ENCODE peak calls at places on chromosomes 5 and 9, in nine cellular contexts. One of them, this sample, is unnamed.

GRCh38 chr5:56490971-56491468 is 257.9 kb upstream of the ANKRD55 start:
- DNase-seq in right atrium auricular region: no peak
- DNase-seq in A549: no peak
- DNase-seq in heart right ventricle: no peak
- DNase-seq in H7: no peak
- DNase-seq in brain microvascular endothelial cell: no peak
- DNase-seq in upper lobe of left lung: no peak
- DNase-seq in GM06990: no peak
- DNase-seq in IMR-90: no peak
- DNase-seq in this sample: no peak

GRCh38 chr5:103669615-103670014 is 107.0 kb upstream of the NUDT12 start:
- DNase-seq in IMR-90: no peak
- DNase-seq in upper lobe of left lung: no peak
- DNase-seq in H7: no peak
- DNase-seq in brain microvascular endothelial cell: no peak
- DNase-seq in heart right ventricle: no peak
- DNase-seq in A549: no peak
- DNase-seq in GM06990: no peak
- DNase-seq in right atrium auricular region: no peak
- DNase-seq in this sample: no peak

GRCh38 chr5:167709625-167710024 is 581.8 kb upstream of the WWC1 start:
- DNase-seq in A549: no peak
- DNase-seq in H7: no peak
- DNase-seq in IMR-90: no peak
- DNase-seq in right atrium auricular region: no peak
- DNase-seq in heart right ventricle: no peak
- DNase-seq in GM06990: no peak
- DNase-seq in brain microvascular endothelial cell: no peak
- DNase-seq in upper lobe of left lung: no peak
- DNase-seq in this sample: no peak

GRCh38 chr9:107397076-107398049 is 92.2 kb downstream of the KLF4 start:
- DNase-seq in right atrium auricular region: no peak
- DNase-seq in GM06990: no peak
- DNase-seq in heart right ventricle: no peak
- DNase-seq in upper lobe of left lung: no peak
- DNase-seq in brain microvascular endothelial cell: no peak
- DNase-seq in H7: no peak
- DNase-seq in A549: no peak
- DNase-seq in IMR-90: peak
- DNase-seq in this sample: no peak

GRCh38 chr9:113876806-113877236 is 712 bp downstream of the ZNF618 start:
- DNase-seq in IMR-90: peak
- DNase-seq in A549: no peak
- DNase-seq in GM06990: no peak
- DNase-seq in right atrium auricular region: no peak
- DNase-seq in upper lobe of left lung: no peak
- DNase-seq in H7: no peak
- DNase-seq in heart right ventricle: no peak
- DNase-seq in brain microvascular endothelial cell: no peak
- DNase-seq in this sample: no peak

GRCh38 chr5:158700997-158701391 is 398.7 kb downstream of the EBF1 start:
- DNase-seq in GM06990: no peak
- DNase-seq in right atrium auricular region: no peak
- DNase-seq in IMR-90: no peak
- DNase-seq in heart right ventricle: no peak
- DNase-seq in brain microvascular endothelial cell: no peak
- DNase-seq in A549: no peak
- DNase-seq in H7: peak
- DNase-seq in upper lobe of left lung: no peak
- DNase-seq in this sample: no peak

GRCh38 chr5:157541452-157542118 is 34.0 kb downstream of the ADAM19 start:
- DNase-seq in brain microvascular endothelial cell: no peak
- DNase-seq in heart right ventricle: no peak
- DNase-seq in GM06990: no peak
- DNase-seq in A549: no peak
- DNase-seq in right atrium auricular region: no peak
- DNase-seq in upper lobe of left lung: no peak
- DNase-seq in H7: no peak
- DNase-seq in IMR-90: no peak
- DNase-seq in this sample: no peak

GRCh38 chr9:121538221-121538620 is 38.6 kb upstream of the GGTA1 start:
- DNase-seq in H7: peak
- DNase-seq in brain microvascular endothelial cell: no peak
- DNase-seq in A549: peak
- DNase-seq in upper lobe of left lung: no peak
- DNase-seq in GM06990: no peak
- DNase-seq in heart right ventricle: no peak
- DNase-seq in IMR-90: no peak
- DNase-seq in right atrium auricular region: no peak
- DNase-seq in this sample: no peak

GRCh38 chr5:64144429-64145215 is 21.0 kb upstream of the RNF180 start:
- DNase-seq in GM06990: no peak
- DNase-seq in A549: no peak
- DNase-seq in H7: no peak
- DNase-seq in heart right ventricle: no peak
- DNase-seq in IMR-90: no peak
- DNase-seq in brain microvascular endothelial cell: peak
- DNase-seq in upper lobe of left lung: no peak
- DNase-seq in right atrium auricular region: no peak
- DNase-seq in this sample: no peak

GRCh38 chr5:135008981-135009735 is 24.9 kb downstream of the PITX1 start:
- DNase-seq in IMR-90: no peak
- DNase-seq in upper lobe of left lung: no peak
- DNase-seq in brain microvascular endothelial cell: no peak
- DNase-seq in GM06990: no peak
- DNase-seq in H7: peak
- DNase-seq in A549: no peak
- DNase-seq in heart right ventricle: no peak
- DNase-seq in right atrium auricular region: no peak
- DNase-seq in this sample: no peak

GRCh38 chr9:109453210-109453842 is 44.8 kb downstream of the PTPN3 start:
- DNase-seq in brain microvascular endothelial cell: peak
- DNase-seq in GM06990: no peak
- DNase-seq in A549: peak
- DNase-seq in heart right ventricle: no peak
- DNase-seq in IMR-90: peak
- DNase-seq in H7: no peak
- DNase-seq in upper lobe of left lung: no peak
- DNase-seq in right atrium auricular region: no peak
- DNase-seq in this sample: no peak

GRCh38 chr5:89095341-89095740 is 212.4 kb upstream of the MEF2C start:
- DNase-seq in upper lobe of left lung: no peak
- DNase-seq in IMR-90: no peak
- DNase-seq in A549: no peak
- DNase-seq in brain microvascular endothelial cell: no peak
- DNase-seq in right atrium auricular region: no peak
- DNase-seq in heart right ventricle: no peak
- DNase-seq in H7: no peak
- DNase-seq in GM06990: no peak
- DNase-seq in this sample: no peak

GRCh38 chr5:19314840-19315239 is 673.2 kb downstream of the CDH18 start:
- DNase-seq in GM06990: no peak
- DNase-seq in upper lobe of left lung: no peak
- DNase-seq in heart right ventricle: no peak
- DNase-seq in A549: peak
- DNase-seq in H7: no peak
- DNase-seq in right atrium auricular region: no peak
- DNase-seq in IMR-90: no peak
- DNase-seq in brain microvascular endothelial cell: no peak
- DNase-seq in this sample: no peak

GRCh38 chr9:36438536-36438935 is 38.5 kb upstream of the RNF38 start:
- DNase-seq in IMR-90: no peak
- DNase-seq in A549: no peak
- DNase-seq in GM06990: no peak
- DNase-seq in H7: no peak
- DNase-seq in brain microvascular endothelial cell: no peak
- DNase-seq in upper lobe of left lung: no peak
- DNase-seq in right atrium auricular region: no peak
- DNase-seq in heart right ventricle: no peak
- DNase-seq in this sample: no peak

GRCh38 chr5:111779260-111780254 is 22.6 kb upstream of the NREP start:
- DNase-seq in A549: no peak
- DNase-seq in upper lobe of left lung: no peak
- DNase-seq in right atrium auricular region: no peak
- DNase-seq in GM06990: no peak
- DNase-seq in H7: no peak
- DNase-seq in heart right ventricle: peak
- DNase-seq in IMR-90: peak
- DNase-seq in brain microvascular endothelial cell: no peak
- DNase-seq in this sample: no peak

GRCh38 chr5:160382361-160382760 is 11.9 kb upstream of the C1QTNF2 start:
- DNase-seq in A549: no peak
- DNase-seq in right atrium auricular region: no peak
- DNase-seq in brain microvascular endothelial cell: no peak
- DNase-seq in upper lobe of left lung: no peak
- DNase-seq in IMR-90: no peak
- DNase-seq in heart right ventricle: no peak
- DNase-seq in H7: no peak
- DNase-seq in GM06990: no peak
- DNase-seq in this sample: no peak

GRCh38 chr9:27653246-27653645 is 80.0 kb upstream of the C9orf72 start:
- DNase-seq in H7: no peak
- DNase-seq in upper lobe of left lung: no peak
- DNase-seq in heart right ventricle: no peak
- DNase-seq in IMR-90: no peak
- DNase-seq in brain microvascular endothelial cell: no peak
- DNase-seq in GM06990: no peak
- DNase-seq in right atrium auricular region: no peak
- DNase-seq in A549: no peak
- DNase-seq in this sample: no peak

GRCh38 chr9:79152306-79152705 is 419.5 kb upstream of the TLE4 start:
- DNase-seq in A549: no peak
- DNase-seq in GM06990: no peak
- DNase-seq in IMR-90: no peak
- DNase-seq in heart right ventricle: no peak
- DNase-seq in right atrium auricular region: no peak
- DNase-seq in H7: no peak
- DNase-seq in brain microvascular endothelial cell: no peak
- DNase-seq in upper lobe of left lung: no peak
- DNase-seq in this sample: no peak

GRCh38 chr5:116600876-116601275 is 26.3 kb upstream of the SEMA6A start:
- DNase-seq in right atrium auricular region: no peak
- DNase-seq in IMR-90: peak
- DNase-seq in A549: no peak
- DNase-seq in brain microvascular endothelial cell: peak
- DNase-seq in H7: no peak
- DNase-seq in heart right ventricle: no peak
- DNase-seq in GM06990: no peak
- DNase-seq in upper lobe of left lung: no peak
- DNase-seq in this sample: no peak

GRCh38 chr5:123943136-123943535 is 431.2 kb downstream of the CSNK1G3 start:
- DNase-seq in right atrium auricular region: no peak
- DNase-seq in upper lobe of left lung: no peak
- DNase-seq in brain microvascular endothelial cell: no peak
- DNase-seq in A549: no peak
- DNase-seq in heart right ventricle: no peak
- DNase-seq in H7: no peak
- DNase-seq in IMR-90: no peak
- DNase-seq in GM06990: no peak
- DNase-seq in this sample: no peak

GRCh38 chr5:123936548-123936947 is 424.6 kb downstream of the CSNK1G3 start:
- DNase-seq in right atrium auricular region: no peak
- DNase-seq in GM06990: no peak
- DNase-seq in A549: no peak
- DNase-seq in H7: no peak
- DNase-seq in brain microvascular endothelial cell: no peak
- DNase-seq in IMR-90: no peak
- DNase-seq in upper lobe of left lung: no peak
- DNase-seq in heart right ventricle: no peak
- DNase-seq in this sample: no peak

GRCh38 chr5:123937230-123937629 is 425.3 kb downstream of the CSNK1G3 start:
- DNase-seq in GM06990: peak
- DNase-seq in IMR-90: peak
- DNase-seq in brain microvascular endothelial cell: peak
- DNase-seq in upper lobe of left lung: no peak
- DNase-seq in right atrium auricular region: no peak
- DNase-seq in A549: peak
- DNase-seq in heart right ventricle: peak
- DNase-seq in H7: peak
- DNase-seq in this sample: no peak
- H3K4me3 ChIP-seq in GM06990: no peak
- H3K4me3 ChIP-seq in IMR-90: no peak
- H3K4me3 ChIP-seq in brain microvascular endothelial cell: no peak
- H3K4me3 ChIP-seq in upper lobe of left lung: no peak
- H3K4me3 ChIP-seq in right atrium auricular region: no peak
- H3K4me3 ChIP-seq in A549: no peak
- H3K4me3 ChIP-seq in heart right ventricle: no peak
- H3K4me3 ChIP-seq in H7: no peak
- H3K4me3 ChIP-seq in this sample: no peak

GRCh38 chr9:129037767-129038098 is 1.3 kb downstream of the MIGA2 start:
- DNase-seq in H7: no peak
- DNase-seq in IMR-90: peak
- DNase-seq in upper lobe of left lung: no peak
- DNase-seq in right atrium auricular region: peak
- DNase-seq in GM06990: no peak
- DNase-seq in A549: no peak
- DNase-seq in heart right ventricle: no peak
- DNase-seq in brain microvascular endothelial cell: no peak
- DNase-seq in this sample: no peak
- H3K4me3 ChIP-seq in H7: no peak
- H3K4me3 ChIP-seq in IMR-90: peak
- H3K4me3 ChIP-seq in upper lobe of left lung: peak
- H3K4me3 ChIP-seq in right atrium auricular region: peak
- H3K4me3 ChIP-seq in GM06990: peak
- H3K4me3 ChIP-seq in A549: peak
- H3K4me3 ChIP-seq in heart right ventricle: peak
- H3K4me3 ChIP-seq in brain microvascular endothelial cell: peak
- H3K4me3 ChIP-seq in this sample: peak

DNA sequence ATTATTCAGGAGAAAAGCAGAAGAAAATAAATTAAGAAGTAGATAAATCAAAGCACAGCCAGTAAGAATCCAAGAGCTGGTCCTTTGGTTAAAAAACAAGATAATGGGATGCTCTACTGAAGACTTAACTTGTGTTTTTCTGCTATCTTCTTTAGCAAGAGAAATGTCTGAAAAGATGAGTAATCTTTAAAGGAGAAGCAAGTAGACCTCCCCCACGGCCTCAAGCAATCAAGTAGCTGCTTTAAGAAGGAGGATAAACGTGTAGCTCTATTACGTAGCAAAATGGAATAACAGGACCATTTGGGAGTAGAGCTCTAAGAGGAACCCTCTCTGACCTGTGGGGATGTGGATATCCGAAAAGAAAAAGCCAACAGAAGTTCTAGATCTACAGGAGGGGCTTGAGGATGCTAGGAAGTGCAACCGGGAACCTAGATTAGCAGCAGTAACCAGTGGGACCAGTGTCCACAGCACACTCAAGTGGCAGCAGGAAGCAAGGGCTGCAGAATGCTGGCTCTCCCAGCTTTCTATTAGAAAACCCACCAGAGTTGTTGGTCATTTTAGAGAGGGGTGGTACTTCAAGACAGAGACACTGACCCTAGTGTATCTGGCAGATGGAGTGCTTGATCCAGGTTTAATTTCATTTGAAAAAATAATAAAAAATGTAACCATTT is 185.4 kb downstream of the GABBR2 start:
- DNase-seq in A549: peak
- DNase-seq in H7: peak
- DNase-seq in GM06990: no peak
- DNase-seq in IMR-90: peak
- DNase-seq in brain microvascular endothelial cell: peak
- DNase-seq in upper lobe of left lung: no peak
- DNase-seq in right atrium auricular region: no peak
- DNase-seq in heart right ventricle: no peak
- DNase-seq in this sample: no peak
- H3K4me3 ChIP-seq in A549: no peak
- H3K4me3 ChIP-seq in H7: no peak
- H3K4me3 ChIP-seq in GM06990: no peak
- H3K4me3 ChIP-seq in IMR-90: no peak
- H3K4me3 ChIP-seq in brain microvascular endothelial cell: no peak
- H3K4me3 ChIP-seq in upper lobe of left lung: no peak
- H3K4me3 ChIP-seq in right atrium auricular region: no peak
- H3K4me3 ChIP-seq in heart right ventricle: no peak
- H3K4me3 ChIP-seq in this sample: no peak

GRCh38 chr5:505946-506555 is 18.2 kb downstream of the SLC9A3 start:
- DNase-seq in H7: peak
- DNase-seq in IMR-90: no peak
- DNase-seq in upper lobe of left lung: peak
- DNase-seq in GM06990: no peak
- DNase-seq in brain microvascular endothelial cell: no peak
- DNase-seq in heart right ventricle: no peak
- DNase-seq in A549: no peak
- DNase-seq in right atrium auricular region: no peak
- DNase-seq in this sample: no peak
- H3K4me3 ChIP-seq in H7: no peak
- H3K4me3 ChIP-seq in IMR-90: no peak
- H3K4me3 ChIP-seq in upper lobe of left lung: no peak
- H3K4me3 ChIP-seq in GM06990: no peak
- H3K4me3 ChIP-seq in brain microvascular endothelial cell: no peak
- H3K4me3 ChIP-seq in heart right ventricle: no peak
- H3K4me3 ChIP-seq in A549: peak
- H3K4me3 ChIP-seq in right atrium auricular region: no peak
- H3K4me3 ChIP-seq in this sample: no peak